ENCODE peak calls at places on chromosomes 4 and X, in six cellular contexts. Y, D, A, P, J and C are unnamed samples.

GRCh38 chrX:15853586-15854079 is 980 bp downstream of the AP1S2 start:
- DNase-seq in Y (peak; percentile 15), D (no peak), A (no peak), P (no peak), J (no peak), C (no peak)

GRCh38 chr4:121181493-121181892 is 17.4 kb upstream of the TNIP3 start:
- DNase-seq in Y (no peak), D (no peak), A (no peak), P (no peak), J (no peak), C (no peak)

GRCh38 chrX:6226053-6226645 is 2.5 kb downstream of the NLGN4X start:
- DNase-seq in Y (no peak), D (peak; percentile 55), A (no peak), P (no peak), J (peak; percentile 32), C (no peak)

GRCh38 chr4:48194986-48195773 is 61.1 kb upstream of the TXK start:
- DNase-seq in Y (no peak), D (no peak), A (no peak), P (no peak), J (no peak), C (peak; percentile 12)

GRCh38 chr4:33924239-33924638 is 2320.1 kb downstream of the ARAP2 start:
- DNase-seq in Y (peak; percentile 46), D (no peak), A (peak; percentile 16), P (no peak), J (no peak), C (peak; percentile 37)

GRCh38 chr4:148514041-148514440 is 71.8 kb upstream of the NR3C2 start:
- DNase-seq in Y (peak; percentile 68), D (no peak), A (no peak), P (no peak), J (no peak), C (peak; percentile 17)

GRCh38 chr4:16532240-16532990 is 306.1 kb upstream of the TAPT1 start:
- DNase-seq in Y (peak; percentile 47), D (no peak), A (peak; percentile 81), P (no peak), J (no peak), C (peak; percentile 91)

GRCh38 chr4:48902266-48902665 is 4.3 kb downstream of the OCIAD2 start:
- DNase-seq in Y (peak; percentile 18), D (no peak), A (no peak), P (no peak), J (no peak), C (peak; percentile 30)

GRCh38 chr4:10582966-10583365 is 101.6 kb downstream of the CLNK start:
- DNase-seq in Y (no peak), D (no peak), A (no peak), P (no peak), J (no peak), C (no peak)

GRCh38 chr4:121514443-121514842 is 133.6 kb upstream of the QRFPR start:
- DNase-seq in Y (no peak), D (no peak), A (no peak), P (no peak), J (no peak), C (no peak)

GRCh38 chrX:13087322-13088154 is 43.1 kb upstream of the FAM9C start:
- DNase-seq in Y (peak; percentile 85), D (no peak), A (no peak), P (peak; percentile 86), J (no peak), C (peak; percentile 70)

GRCh38 chr4:40710484-40711269 is 39.1 kb upstream of the NSUN7 start:
- DNase-seq in Y (no peak), D (no peak), A (peak; percentile 5), P (no peak), J (no peak), C (peak; percentile 37)

GRCh38 chrX:113929004-113929403 is 654.9 kb upstream of the HTR2C start:
- DNase-seq in Y (peak; percentile 44), D (no peak), A (peak; percentile 3), P (no peak), J (no peak), C (peak; percentile 10)

GRCh38 chr4:32196950-32197688 is 1477.0 kb downstream of the PCDH7 start:
- DNase-seq in Y (peak; percentile 58), D (no peak), A (no peak), P (no peak), J (no peak), C (no peak)

GRCh38 chr4:130080872-130081451 is 985.0 kb downstream of the C4orf33 start:
- DNase-seq in Y (no peak), D (no peak), A (no peak), P (no peak), J (no peak), C (no peak)

GRCh38 chr4:175127314-175127713 is 209.2 kb downstream of the ADAM29 start:
- DNase-seq in Y (peak; percentile 88), D (no peak), A (peak; percentile 3), P (no peak), J (no peak), C (peak; percentile 35)

GRCh38 chr4:162645381-162645780 is 481.6 kb upstream of the FSTL5 start:
- DNase-seq in Y (no peak), D (no peak), A (no peak), P (no peak), J (no peak), C (no peak)

GRCh38 chr4:80199947-80200346 is 2.6 kb downstream of the PRDM8 start:
- DNase-seq in Y (no peak), D (no peak), A (no peak), P (no peak), J (no peak), C (no peak)

GRCh38 chr4:3516061-3516835 is 16.0 kb downstream of the LRPAP1 start:
- DNase-seq in Y (no peak), D (peak; percentile 12), A (no peak), P (no peak), J (peak; percentile 37), C (no peak)

GRCh38 chr4:123786159-123786915 is 389.7 kb downstream of the SPRY1 start:
- DNase-seq in Y (no peak), D (no peak), A (no peak), P (no peak), J (no peak), C (no peak)

GRCh38 chr4:147326581-147326980 is 154.3 kb upstream of the EDNRA start:
- DNase-seq in Y (no peak), D (no peak), A (no peak), P (no peak), J (no peak), C (peak; percentile 88)

GRCh38 chr4:161256716-161257115 is 907.1 kb downstream of the FSTL5 start:
- DNase-seq in Y (peak; percentile 46), D (no peak), A (no peak), P (no peak), J (no peak), C (no peak)

GRCh38 chr4:144594471-144594986 is 51.4 kb upstream of the HHIP start:
- DNase-seq in Y (peak; percentile 29), D (no peak), A (no peak), P (no peak), J (no peak), C (peak; percentile 25)

GRCh38 chr4:7369511-7369910 is 65.2 kb downstream of the PSAPL1 start:
- DNase-seq in Y (no peak), D (peak; percentile 48), A (no peak), P (no peak), J (no peak), C (no peak)

GRCh38 chr4:30808266-30808665 is 88.1 kb downstream of the PCDH7 start:
- DNase-seq in Y (no peak), D (no peak), A (no peak), P (no peak), J (no peak), C (no peak)

GRCh38 chrX:40006025-40007017 is 91.4 kb downstream of the BCOR start:
- DNase-seq in Y (no peak), D (peak; percentile 83), A (no peak), P (no peak), J (peak; percentile 78), C (no peak)

GRCh38 chr4:122716825-122717448 is 15.6 kb upstream of the BBS12 start:
- DNase-seq in Y (peak; percentile 76), D (no peak), A (peak; percentile 54), P (peak; percentile 25), J (peak; percentile 66), C (peak; percentile 63)

GRCh38 chr4:114302472-114302871 is 296.1 kb upstream of the UGT8 start:
- DNase-seq in Y (no peak), D (no peak), A (no peak), P (no peak), J (no peak), C (no peak)

GRCh38 chrX:100662791-100663190 is 18.8 kb downstream of the SRPX2 start:
- DNase-seq in Y (no peak), D (no peak), A (no peak), P (no peak), J (no peak), C (peak; percentile 46)

GRCh38 chrX:57643698-57644097 is 36.4 kb downstream of the NLRP2B start:
- DNase-seq in Y (peak; percentile 26), D (no peak), A (no peak), P (no peak), J (no peak), C (no peak)

GRCh38 chrX:22220941-22221340 is 51.8 kb upstream of the CBLL2 start:
- DNase-seq in Y (peak; percentile 93), D (no peak), A (no peak), P (no peak), J (no peak), C (peak; percentile 88)

GRCh38 chr4:88017516-88018302 is 10.3 kb downstream of the PKD2 start:
- DNase-seq in Y (peak; percentile 81), D (no peak), A (peak; percentile 97), P (no peak), J (no peak), C (peak; percentile 98)

GRCh38 chrX:154370882-154371770 is 3.3 kb downstream of the FLNA start:
- DNase-seq in Y (peak; percentile 93), D (peak; percentile 99), A (peak; percentile 88), P (peak; percentile 89), J (peak; percentile 97), C (peak; percentile 89)

GRCh38 chrX:24870143-24870542 is 145.6 kb downstream of the ARX start:
- DNase-seq in Y (peak; percentile 33), D (no peak), A (no peak), P (no peak), J (no peak), C (peak; percentile 67)

GRCh38 chr4:128566688-128567087 is 242.8 kb upstream of the JADE1 start:
- DNase-seq in Y (peak; percentile 33), D (no peak), A (no peak), P (no peak), J (no peak), C (no peak)

GRCh38 chr4:113979973-113980615 is 647 bp upstream of the ARSJ start:
- DNase-seq in Y (peak; percentile 38), D (no peak), A (no peak), P (no peak), J (no peak), C (peak; percentile 44)

GRCh38 chr4:186700746-186701145 is 22.9 kb downstream of the FAT1 start:
- DNase-seq in Y (peak; percentile 22), D (no peak), A (peak; percentile 80), P (no peak), J (peak; percentile 82), C (peak; percentile 76)

GRCh38 chr4:26509681-26510333 is 19.5 kb upstream of the CCKAR start:
- DNase-seq in Y (no peak), D (no peak), A (no peak), P (no peak), J (no peak), C (no peak)

GRCh38 chr4:106109929-106110328 is 206.1 kb downstream of the TBCK start:
- DNase-seq in Y (no peak), D (no peak), A (no peak), P (no peak), J (no peak), C (no peak)

GRCh38 chrX:53071604-53072417 is 10.4 kb upstream of the TSPYL2 start:
- DNase-seq in Y (peak; percentile 89), D (peak; percentile 87), A (peak; percentile 33), P (peak; percentile 71), J (peak; percentile 77), C (peak; percentile 56)